ENCODE peak calls at places on chromosomes 16 and 17, in seven cellular contexts. G is fibroblast of lung, P is neural progenitor cell, I is PC-3, S is heart left ventricle, M is colonic mucosa, D is IMR-90. W is an unnamed sample. For H3K27me3 and H3K4me1, the result is how much of the 10 kb centered on the place peaks cover.

GRCh38 chr17:64387545-64388171 is 3.0 kb downstream of the PECAM1 start:
- DNase-seq in G (no peak), P (no peak), I (no peak), S (peak), M (no peak), D (no peak), W (no peak)

GRCh38 chr17:47907932-47908562 is 12.0 kb downstream of the SP2 start:
- DNase-seq in G (no peak), P (no peak), I (no peak), S (no peak), M (no peak), D (no peak), W (no peak)

GRCh38 chr16:63038563-63039131 is 1002.4 kb upstream of the CDH8 start:
- DNase-seq in G (no peak), P (no peak), I (no peak), S (no peak), M (no peak), D (no peak), W (no peak)

GRCh38 chr17:56096026-56096807 is 57.1 kb upstream of the ANKFN1 start:
- DNase-seq in G (peak), P (no peak), I (no peak), S (no peak), M (no peak), D (peak), W (no peak)

GRCh38 chr17:83068641-83069570 is 10.5 kb upstream of the METRNL start:
- DNase-seq in G (no peak), P (no peak), I (no peak), S (peak), M (no peak), D (no peak), W (no peak)

GRCh38 chr16:6193718-6194117 is 1096.1 kb upstream of the EEF2KMT start:
- DNase-seq in G (peak), P (peak), I (peak), S (no peak), M (peak), D (no peak), W (peak)

GRCh38 chr16:16027728-16028310 is 78.4 kb downstream of the ABCC1 start:
- DNase-seq in G (no peak), P (peak), I (no peak), S (no peak), M (no peak), D (no peak), W (no peak)

GRCh38 chr16:23174622-23175021 is 7.9 kb upstream of the SCNN1G start:
- DNase-seq in G (peak), P (peak), I (peak), S (no peak), M (no peak), D (peak), W (peak)

GRCh38 chr16:67950335-67950843 is 6.5 kb upstream of the LCAT start:
- DNase-seq in G (no peak), P (no peak), I (no peak), S (no peak), M (no peak), D (no peak), W (no peak)

GRCh38 chr17:70230883-70231282 is 61.6 kb downstream of the KCNJ2 start:
- DNase-seq in G (peak), P (no peak), I (no peak), S (no peak), M (no peak), D (no peak), W (no peak)

GRCh38 chr17:51128089-51128488 is 7.4 kb upstream of the SPAG9 start:
- DNase-seq in G (no peak), P (no peak), I (no peak), S (no peak), M (no peak), D (no peak), W (no peak)

GRCh38 chr17:11882716-11883115 is 114.6 kb downstream of the ZNF18 start:
- DNase-seq in G (no peak), P (no peak), I (no peak), S (no peak), M (no peak), D (no peak), W (no peak)

GRCh38 chr16:29815032-29815721 is 775 bp upstream of the PAGR1 start:
- DNase-seq in G (no peak), P (peak), I (no peak), S (peak), M (peak), D (no peak), W (no peak)

GRCh38 chr17:1730004-1730344 is 5.5 kb downstream of the WDR81 start:
- DNase-seq in G (no peak), P (no peak), I (no peak), S (no peak), M (no peak), D (no peak), W (no peak)

GRCh38 chr17:44170499-44171201 is at the start of gene ASB16:
- DNase-seq in G (peak), P (peak), I (no peak), S (peak), M (no peak), D (peak), W (no peak)

GRCh38 chr17:64084940-64085649 is 44.8 kb downstream of the ERN1 start:
- DNase-seq in G (no peak), P (peak), I (no peak), S (no peak), M (no peak), D (no peak), W (no peak)

GRCh38 chr17:6547336-6547735 is 9.0 kb downstream of the PITPNM3 start:
- DNase-seq in G (no peak), P (no peak), I (no peak), S (no peak), M (no peak), D (no peak), W (no peak)

GRCh38 chr16:86572616-86573015 is 5.7 kb upstream of the FOXL1 start:
- DNase-seq in G (no peak), P (no peak), I (no peak), S (no peak), M (no peak), D (no peak), W (no peak)
- H3K27me3 ChIP-seq in G (under half), P (half or more), I (under half), S (half or more), M (half or more), D (under half), W (under half)

GRCh38 chr16:11354733-11355574 is 9.7 kb downstream of the RMI2 start:
- DNase-seq in G (peak), P (no peak), I (no peak), S (no peak), M (no peak), D (peak), W (no peak)

GRCh38 chr16:11354407-11354732 is 9.1 kb downstream of the RMI2 start:
- DNase-seq in G (no peak), P (no peak), I (no peak), S (no peak), M (no peak), D (no peak), W (no peak)

GRCh38 chr16:11358531-11358930 is 13.3 kb downstream of the RMI2 start:
- DNase-seq in G (no peak), P (no peak), I (no peak), S (no peak), M (no peak), D (no peak), W (no peak)

GRCh38 chr16:11355862-11356261 is 10.6 kb downstream of the RMI2 start:
- DNase-seq in G (no peak), P (no peak), I (no peak), S (no peak), M (no peak), D (no peak), W (no peak)

GRCh38 chr16:11356573-11357331 is 11.5 kb downstream of the RMI2 start:
- DNase-seq in G (peak), P (peak), I (no peak), S (peak), M (peak), D (peak), W (peak)
- H3K4me1 ChIP-seq in G (under half), P (under half), I (under half), S (under half), M (under half), D (under half), W (under half)

DNA sequence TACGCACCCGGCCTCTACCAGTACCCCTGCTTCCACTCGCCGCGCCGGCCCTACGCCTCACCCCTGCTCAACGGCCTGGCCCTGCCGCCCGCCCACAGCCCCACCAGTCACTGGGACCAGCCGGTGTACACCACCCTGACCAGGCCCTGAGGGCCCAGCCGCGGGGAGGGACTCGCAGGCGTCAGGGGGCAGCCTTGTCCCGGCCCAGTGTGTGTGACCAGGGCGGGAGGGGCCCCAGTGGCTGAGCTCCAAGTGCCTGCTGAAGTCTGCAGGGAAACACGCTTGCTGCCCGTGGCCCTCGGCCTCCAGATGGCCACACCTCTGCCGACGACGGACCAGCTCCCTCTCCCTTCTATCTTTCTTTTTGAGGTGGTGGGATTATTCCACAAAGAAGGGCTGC is 3.7 kb downstream of the SOX8 start:
- DNase-seq in G (no peak), P (no peak), I (no peak), S (no peak), M (no peak), D (no peak), W (no peak)
- TF ChIP-seq CTCF in G (no peak), P (no peak), I (no peak), S (no peak), M (no peak), D (no peak), W (no peak)

GRCh38 chr17:8121531-8122390 is 2.1 kb downstream of the HES7 start:
- DNase-seq in G (peak), P (peak), I (peak), S (peak), M (peak), D (peak), W (peak)
- H3K27me3 ChIP-seq in G (under half), P (half or more), I (under half), S (under half), M (half or more), D (under half), W (under half)